ENCODE peak calls at places on chromosomes 12 and 14, in six cellular contexts. H is transverse colon, J is IMR-90, L is Peyer's patch, T is A549, M is HCT116. O is an unnamed sample.

GRCh38 chr14:106564058-106564643 is 1037.8 kb downstream of the TMEM121 start:
- DNase-seq in M (no peak), T (peak; percentile 18), H (peak; percentile 54), L (peak; percentile 67), J (no peak), O (peak; percentile 16)

GRCh38 chr14:102262894-102263462 is 42.0 kb downstream of the MOK start:
- DNase-seq in H (no peak), L (no peak), T (peak; percentile 33), M (peak; percentile 29), J (peak; percentile 60), O (peak; percentile 27)

GRCh38 chr12:14111230-14111865 is 129.9 kb upstream of the GRIN2B start:
- DNase-seq in J (no peak), T (peak; percentile 8), L (no peak), M (peak; percentile 31), H (no peak), O (no peak)

GRCh38 chr12:62632521-62632920 is 165.9 kb downstream of the MON2 start:
- DNase-seq in M (no peak), J (no peak), T (no peak), H (peak; percentile 35), L (peak; percentile 54), O (peak; percentile 19)

GRCh38 chr14:92659765-92660561 is 88.5 kb downstream of the LGMN start:
- DNase-seq in H (peak; percentile 44), T (no peak), M (no peak), L (no peak), J (no peak), O (no peak)

GRCh38 chr14:75484711-75485429 is 37.4 kb upstream of the BATF start:
- DNase-seq in H (no peak), J (no peak), T (no peak), L (no peak), M (no peak), O (no peak)

GRCh38 chr12:44286336-44286735 is 450.5 kb downstream of the TMEM117 start:
- DNase-seq in L (no peak), T (no peak), H (no peak), M (no peak), J (peak; percentile 35), O (no peak)

GRCh38 chr12:31813305-31813704 is 84.5 kb upstream of the AMN1 start:
- DNase-seq in J (no peak), T (no peak), L (no peak), H (peak; percentile 19), M (no peak), O (no peak)

GRCh38 chr14:58626441-58626840 is 11.3 kb upstream of the DACT1 start:
- DNase-seq in M (no peak), J (peak; percentile 69), T (no peak), H (no peak), L (no peak), O (no peak)

GRCh38 chr14:35122696-35123387 is 490 bp downstream of the PRORP start:
- DNase-seq in H (no peak), J (peak; percentile 59), M (no peak), L (no peak), T (peak; percentile 55), O (no peak)

GRCh38 chr14:65792208-65792905 is 379.8 kb downstream of the FUT8 start:
- DNase-seq in L (no peak), T (peak; percentile 17), H (no peak), M (peak; percentile 6), J (peak; percentile 37), O (peak; percentile 76)

GRCh38 chr14:97798204-97798603 is 1001.0 kb downstream of the VRK1 start:
- DNase-seq in L (no peak), J (no peak), M (no peak), H (no peak), T (no peak), O (no peak)

GRCh38 chr12:90124289-90124688 is 415.7 kb upstream of the ATP2B1 start:
- DNase-seq in H (no peak), L (no peak), T (no peak), M (no peak), J (no peak), O (no peak)

GRCh38 chr14:104295681-104296387 is 157.4 kb downstream of the KIF26A start:
- DNase-seq in J (no peak), T (no peak), H (no peak), M (no peak), L (peak; percentile 42), O (no peak)

GRCh38 chr12:46442723-46443122 is 70.2 kb upstream of the SLC38A2 start:
- DNase-seq in J (peak; percentile 40), M (peak; percentile 77), L (no peak), T (no peak), H (no peak), O (no peak)

GRCh38 chr12:23585782-23586163 is 363.7 kb downstream of the SOX5 start:
- DNase-seq in M (no peak), H (no peak), T (no peak), J (no peak), L (no peak), O (no peak)

GRCh38 chr12:27474344-27474743 is 27.8 kb downstream of the SMCO2 start:
- DNase-seq in H (no peak), M (no peak), J (peak; percentile 85), T (no peak), L (no peak), O (peak; percentile 31)

GRCh38 chr14:71324767-71325272 is 417.6 kb downstream of the PCNX1 start:
- DNase-seq in T (no peak), H (peak; percentile 37), J (peak; percentile 38), L (no peak), M (no peak), O (no peak)

GRCh38 chr14:53951661-53952265 is 4.9 kb downstream of the BMP4 start:
- DNase-seq in T (no peak), M (no peak), H (no peak), L (no peak), J (no peak), O (no peak)

GRCh38 chr12:125125271-125125670 is 60.0 kb downstream of the AACS start:
- DNase-seq in H (peak; percentile 71), T (no peak), J (no peak), L (no peak), M (no peak), O (no peak)

GRCh38 chr12:71010143-71010479 is 89.6 kb upstream of the PTPRR start:
- DNase-seq in M (no peak), T (no peak), H (no peak), L (no peak), J (no peak), O (no peak)

GRCh38 chr12:76010732-76011458 is 20.7 kb downstream of the PHLDA1 start:
- DNase-seq in M (no peak), L (no peak), J (peak; percentile 35), T (no peak), H (no peak), O (no peak)

GRCh38 chr14:55938249-55938791 is 179.9 kb upstream of the PELI2 start:
- DNase-seq in T (no peak), J (peak; percentile 19), L (no peak), M (no peak), H (peak; percentile 11), O (no peak)

DNA sequence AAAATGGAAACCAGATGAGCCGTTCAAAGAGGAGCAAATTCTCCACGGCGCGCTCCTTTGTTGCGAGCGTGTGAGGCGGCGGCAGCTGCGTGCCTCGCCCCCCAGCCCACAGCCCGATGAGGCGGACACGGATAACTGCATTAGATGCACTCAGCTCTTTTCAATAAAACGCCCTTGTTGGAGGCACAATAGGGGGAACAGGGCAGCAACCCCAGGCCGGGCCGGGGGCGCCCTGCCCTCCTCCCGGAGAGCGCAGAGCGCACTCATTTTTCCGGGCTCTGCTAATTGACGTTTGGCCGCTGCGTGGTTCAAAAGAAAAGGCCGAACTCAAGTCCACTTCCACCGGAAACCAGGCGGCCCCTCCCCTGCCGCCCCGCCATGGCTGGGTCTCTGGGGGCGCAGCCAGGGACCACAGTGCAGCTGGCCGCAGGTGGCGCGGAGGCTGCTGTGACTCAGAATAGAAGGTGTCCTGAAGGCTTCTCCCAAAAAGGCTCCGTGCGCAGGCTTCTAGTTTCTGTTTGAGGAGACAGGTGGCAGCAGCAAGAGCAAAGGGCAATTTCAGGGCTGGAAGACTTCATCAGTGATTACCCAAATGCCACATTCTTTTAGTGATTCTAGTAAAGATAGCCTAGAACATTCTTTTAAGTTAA is 29.0 kb upstream of the SMOC1 start:
- DNase-seq in J (no peak), M (no peak), T (no peak), L (no peak), H (no peak), O (no peak)
- TF ChIP-seq POLR2A in J (no peak), M (no peak), T (no peak), L (no peak), H (no peak), O (no peak)

GRCh38 chr12:57093412-57094193 is 4.7 kb downstream of the NAB2 start:
- DNase-seq in H (peak; percentile 67), J (peak; percentile 90), T (peak; percentile 64), M (no peak), L (peak; percentile 66), O (no peak)
- TF ChIP-seq POLR2A in H (peak; percentile 22), J (peak; percentile 60), T (no peak), M (no peak), L (no peak), O (no peak)

GRCh38 chr12:49345840-49346658 is 639 bp upstream of the DNAJC22 start:
- DNase-seq in L (peak; percentile 42), H (no peak), M (no peak), J (no peak), T (no peak), O (no peak)
- TF ChIP-seq POLR2A in L (no peak), H (no peak), M (no peak), J (no peak), T (no peak), O (no peak)

GRCh38 chr12:96194901-96195844 is 998 bp downstream of the ELK3 start:
- DNase-seq in H (peak; percentile 62), T (peak; percentile 71), J (peak; percentile 91), M (peak; percentile 75), L (peak; percentile 52), O (peak; percentile 68)

GRCh38 chr12:96194572-96194889 is 356 bp downstream of the ELK3 start:
- DNase-seq in J (no peak), L (no peak), M (no peak), H (no peak), T (no peak), O (no peak)

GRCh38 chr12:96192926-96193573 is 1.1 kb upstream of the ELK3 start:
- DNase-seq in J (no peak), M (no peak), H (no peak), T (no peak), L (no peak), O (no peak)

GRCh38 chr12:96195845-96196451 is 1.8 kb downstream of the ELK3 start:
- DNase-seq in J (peak; percentile 74), M (no peak), L (no peak), T (peak; percentile 45), H (peak; percentile 26), O (peak; percentile 63)

DNA sequence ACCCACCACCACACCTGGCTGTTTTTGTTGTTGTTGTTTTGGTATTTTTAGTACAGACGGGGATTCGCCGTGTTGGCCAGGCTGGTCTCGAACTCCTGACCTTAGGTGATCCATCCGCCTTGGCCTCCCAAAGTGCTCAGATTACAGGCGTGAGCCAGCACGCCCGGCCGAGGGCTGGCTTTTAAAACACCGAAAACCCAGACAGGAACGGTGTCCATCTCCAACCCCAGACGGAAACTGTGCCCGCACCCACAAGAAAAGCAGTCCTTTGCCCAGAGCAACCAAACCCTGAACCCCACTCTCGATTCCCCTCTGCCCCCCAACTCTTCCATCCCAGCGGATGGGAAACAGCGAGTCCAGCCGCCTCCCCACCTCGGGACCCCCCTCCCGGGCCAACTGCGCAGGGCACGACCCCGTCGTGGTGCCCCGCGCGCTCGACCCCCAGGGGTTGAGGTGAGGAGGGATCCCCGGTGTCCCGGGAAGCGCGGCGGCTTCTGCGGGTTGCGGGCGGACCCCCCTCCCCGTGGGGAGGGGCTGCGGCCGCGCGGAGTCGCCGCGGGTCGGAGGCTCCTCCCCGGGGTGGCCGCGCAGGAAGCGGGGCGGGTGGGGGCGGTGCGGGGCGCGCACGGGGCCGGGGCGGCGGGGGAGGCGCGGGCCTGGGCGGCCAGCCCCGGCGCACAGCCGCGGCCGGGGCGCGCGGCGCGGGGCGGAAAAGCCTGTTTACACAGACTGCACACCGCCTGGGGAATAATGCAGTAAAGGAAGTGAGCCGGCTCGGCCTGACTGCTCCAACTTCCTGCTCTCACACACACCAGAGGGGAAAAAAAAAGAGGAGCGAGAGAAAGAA is at the start of gene ELK3:
- DNase-seq in M (no peak), T (peak; percentile 56), J (peak; percentile 72), H (peak; percentile 78), L (peak; percentile 71), O (peak; percentile 51)
- TF ChIP-seq POLR2A in M (no peak), T (peak; percentile 51), J (peak; percentile 76), H (peak; percentile 37), L (no peak), O (peak; percentile 55)